ENCODE peak calls at places on chromosomes 13 and 19, in eight cellular contexts. J, S, I, L, E, O, F and A are unnamed samples.

GRCh38 chr19:35099155-35099896 is 16.3 kb upstream of the FXYD3 start:
- DNase-seq in E (no peak), S (no peak), L (no peak), I (no peak), O (no peak), J (no peak), F (no peak), A (no peak)

GRCh38 chr19:9883231-9883758 is 48.2 kb downstream of the PIN1 start:
- DNase-seq in F (no peak), L (peak; percentile 87), O (peak; percentile 89), E (peak; percentile 27), J (no peak), I (no peak), S (no peak), A (no peak)

GRCh38 chr19:35399231-35399630 is 28.4 kb downstream of the GPR42 start:
- DNase-seq in L (no peak), F (no peak), I (no peak), E (no peak), O (no peak), S (no peak), J (no peak), A (no peak)

GRCh38 chr19:6475321-6476108 is 6.1 kb downstream of the DENND1C start:
- DNase-seq in E (no peak), F (no peak), I (no peak), J (peak; percentile 20), O (peak; percentile 55), L (no peak), S (no peak), A (no peak)

GRCh38 chr19:53824134-53824611 is at the start of gene NLRP12:
- DNase-seq in O (no peak), J (no peak), L (no peak), S (no peak), E (no peak), F (peak; percentile 58), I (peak; percentile 36), A (peak; percentile 65)

GRCh38 chr13:112435973-112436372 is 59.8 kb downstream of the SPACA7 start:
- DNase-seq in E (no peak), F (no peak), J (no peak), I (no peak), O (no peak), L (no peak), S (no peak), A (no peak)

GRCh38 chr13:112615391-112615790 is 27.4 kb upstream of the TUBGCP3 start:
- DNase-seq in E (no peak), F (no peak), S (no peak), I (no peak), L (no peak), J (no peak), O (no peak), A (no peak)

GRCh38 chr13:73273737-73274136 is 214.9 kb downstream of the KLF5 start:
- DNase-seq in E (no peak), L (peak; percentile 27), F (no peak), I (no peak), O (no peak), S (peak; percentile 89), J (peak; percentile 15), A (no peak)

GRCh38 chr19:32917612-32917996 is 48.0 kb upstream of the SLC7A9 start:
- DNase-seq in O (no peak), I (no peak), S (no peak), F (no peak), E (no peak), J (no peak), L (no peak), A (no peak)

GRCh38 chr13:111215081-111216047 is 100.3 kb downstream of the ARHGEF7 start:
- DNase-seq in S (no peak), E (no peak), J (no peak), I (no peak), F (no peak), O (peak; percentile 65), L (no peak), A (no peak)

DNA sequence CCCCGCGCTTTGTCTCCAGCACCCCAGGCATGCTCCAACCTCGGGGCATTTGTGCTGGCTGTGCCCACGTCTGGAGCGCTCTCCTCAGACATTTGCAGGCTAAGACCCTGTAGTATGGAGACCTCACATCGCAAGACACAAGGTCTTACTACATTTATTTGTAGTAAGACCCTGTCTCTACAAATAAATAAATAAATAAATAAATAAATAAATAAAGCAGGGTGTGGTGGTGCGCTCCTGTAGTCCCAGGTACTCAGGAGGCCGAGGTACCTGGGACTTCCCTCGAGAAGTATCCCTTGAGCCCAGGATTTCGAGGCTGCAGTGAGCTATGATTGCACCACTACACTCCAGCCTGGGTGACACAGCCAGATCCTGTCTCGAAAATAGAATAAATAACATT is 4.6 kb downstream of the NXNL1 start:
- DNase-seq in J (no peak), S (no peak), L (no peak), F (no peak), I (no peak), E (no peak), O (no peak), A (no peak)
- H3K4me1 ChIP-seq in J (no peaks in the 10 kb centered on the region), S (no peaks in the 10 kb centered on the region), L (peaks cover 2% of the 10 kb centered on the region), F (no peaks in the 10 kb centered on the region), I (no peaks in the 10 kb centered on the region), E (peaks cover 5% of the 10 kb centered on the region), O (peaks cover 6% of the 10 kb centered on the region), A (no peaks in the 10 kb centered on the region)

GRCh38 chr19:47418595-47419036 is 711 bp downstream of the MEIS3 start:
- DNase-seq in F (no peak), E (no peak), J (no peak), O (no peak), I (no peak), L (no peak), S (no peak), A (no peak)
- H3K4me3 ChIP-seq in F (peak overlapping the region; percentile 32), E (peak overlapping the region; percentile 86), J (peak overlapping the region; percentile 75), O (peak overlapping the region; percentile 57), I (peak overlapping the region; percentile 47), L (no peak overlapping the region), S (peak overlapping the region; percentile 91), A (peak overlapping the region; percentile 42)

DNA sequence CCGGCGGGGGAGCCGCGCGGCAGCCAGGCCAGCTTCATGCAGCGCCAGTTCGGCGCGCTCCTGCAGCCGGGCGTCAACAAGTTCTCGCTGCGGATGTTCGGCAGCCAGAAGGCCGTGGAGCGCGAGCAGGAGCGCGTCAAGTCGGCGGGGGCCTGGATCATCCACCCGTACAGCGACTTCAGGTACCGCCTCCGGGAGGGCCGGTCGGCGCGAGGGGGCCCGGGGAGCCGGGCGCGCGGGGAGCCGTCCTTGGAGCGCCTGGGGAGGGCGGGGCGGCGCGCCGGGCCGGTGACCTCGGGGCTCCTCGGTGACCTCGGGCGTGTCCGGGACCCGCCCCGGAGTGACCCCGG is 690 bp downstream of the HCN2 start:
- DNase-seq in E (no peak), S (peak; percentile 30), J (no peak), F (no peak), L (peak; percentile 11), I (no peak), O (peak; percentile 66), A (no peak)
- H3K4me1 ChIP-seq in E (peaks cover 5% of the 10 kb centered on the region), S (peaks cover 5% of the 10 kb centered on the region), J (peaks cover 51% of the 10 kb centered on the region), F (no peaks in the 10 kb centered on the region), L (peaks cover 10% of the 10 kb centered on the region), I (no peaks in the 10 kb centered on the region), O (peaks cover 3% of the 10 kb centered on the region), A (peaks cover 16% of the 10 kb centered on the region)

DNA sequence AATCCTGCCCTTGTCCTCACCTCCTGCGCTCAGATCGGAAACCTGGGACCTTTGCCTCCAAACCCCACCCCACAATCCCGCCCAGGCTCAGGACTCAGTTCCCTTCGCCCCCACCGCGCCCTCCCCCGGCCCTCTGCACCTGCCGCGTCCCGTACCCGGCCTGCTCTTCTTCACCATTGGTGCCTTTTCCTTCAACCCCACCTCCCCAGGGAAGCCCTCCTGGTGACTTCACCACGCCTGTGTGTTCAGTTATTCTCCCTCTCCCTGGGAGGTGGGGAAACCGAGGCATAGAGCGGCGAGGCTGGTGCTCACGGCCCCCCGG is 19.3 kb upstream of the TCF3 start:
- DNase-seq in J (no peak), O (no peak), L (no peak), S (no peak), E (no peak), I (no peak), F (no peak), A (no peak)
- H3K4me3 ChIP-seq in J (peak overlapping the region; percentile 49), O (peak overlapping the region; percentile 36), L (peak overlapping the region; percentile 60), S (no peak overlapping the region), E (no peak overlapping the region), I (no peak overlapping the region), F (no peak overlapping the region), A (no peak overlapping the region)

GRCh38 chr13:24213932-24214331 is 53.4 kb downstream of the SPATA13 start:
- DNase-seq in I (no peak), O (no peak), L (no peak), F (no peak), E (no peak), J (no peak), S (no peak), A (no peak)

GRCh38 chr13:24214528-24214927 is 54.0 kb downstream of the SPATA13 start:
- DNase-seq in F (no peak), S (no peak), E (no peak), I (no peak), J (no peak), O (no peak), L (no peak), A (no peak)

GRCh38 chr13:24215007-24215633 is 54.6 kb downstream of the SPATA13 start:
- DNase-seq in F (no peak), L (no peak), S (no peak), E (no peak), J (no peak), O (no peak), I (no peak), A (no peak)

GRCh38 chr13:24212674-24213073 is 52.2 kb downstream of the SPATA13 start:
- DNase-seq in I (no peak), J (no peak), S (no peak), O (no peak), E (no peak), F (no peak), L (no peak), A (no peak)

GRCh38 chr13:24212254-24212653 is 51.7 kb downstream of the SPATA13 start:
- DNase-seq in S (no peak), F (no peak), E (no peak), O (no peak), I (no peak), L (no peak), J (no peak), A (no peak)
- H3K4me1 ChIP-seq in S (peaks cover 8% of the 10 kb centered on the region), F (no peaks in the 10 kb centered on the region), E (peaks cover 6% of the 10 kb centered on the region), O (peaks cover 23% of the 10 kb centered on the region), I (peaks cover 14% of the 10 kb centered on the region), L (peaks cover 26% of the 10 kb centered on the region), J (peaks cover 28% of the 10 kb centered on the region), A (peaks cover 19% of the 10 kb centered on the region)